ENCODE peak calls at places on chromosomes 3 and 15, in nine cellular contexts. Y is substantia nigra; L is AG09319; E is left colon; Q is CD8-positive, alpha-beta memory T cell; B is GM10248; C is iris pigment epithelial cell; H is memory B cell; N is activated T-helper 1 cell treated with anti-CD3 and anti-CD28 coated beads, Interleukin-12 subunit alpha, Interleukin-12 subunit beta, Interleukin-2, Interleukin-4 antibody, amounts not matched to agents 30 ng/mL and 10 ng/mL and 1 ng/mL, durations not matched to agents 14 hours and 24 hours and 36 hours. W is an unnamed sample.

GRCh38 chr15:69957175-69957574 is 140.5 kb downstream of the TLE3 start:
- DNase-seq in Y (no peak), L (no peak), E (no peak), Q (no peak), B (no peak), C (peak), H (no peak), N (no peak), W (no peak)

GRCh38 chr15:89088605-89089315 is 504 bp downstream of the ABHD2 start:
- DNase-seq in Y (no peak), L (no peak), E (peak), Q (no peak), B (no peak), C (no peak), H (no peak), N (peak), W (no peak)

GRCh38 chr3:10855871-10856662 is 40.0 kb downstream of the SLC6A11 start:
- DNase-seq in Y (no peak), L (no peak), E (no peak), Q (no peak), B (no peak), C (peak), H (no peak), N (no peak), W (no peak)

GRCh38 chr3:130820976-130821375 is 72.9 kb upstream of the ATP2C1 start:
- DNase-seq in Y (no peak), L (no peak), E (no peak), Q (no peak), B (no peak), C (peak), H (no peak), N (no peak), W (peak)

GRCh38 chr15:38817427-38818155 is 253.0 kb upstream of the RASGRP1 start:
- DNase-seq in Y (peak), L (no peak), E (peak), Q (peak), B (peak), C (peak), H (peak), N (peak), W (peak)

GRCh38 chr3:187709155-187709554 is 6.8 kb upstream of the RTP2 start:
- DNase-seq in Y (no peak), L (no peak), E (no peak), Q (no peak), B (no peak), C (no peak), H (no peak), N (no peak), W (no peak)

GRCh38 chr3:126553284-126553811 is 5.4 kb downstream of the C3orf22 start:
- DNase-seq in Y (no peak), L (no peak), E (peak), Q (no peak), B (no peak), C (no peak), H (no peak), N (no peak), W (no peak)

GRCh38 chr3:29282431-29283296 is 1.8 kb downstream of the RBMS3 start:
- DNase-seq in Y (no peak), L (no peak), E (no peak), Q (no peak), B (no peak), C (peak), H (no peak), N (no peak), W (no peak)

GRCh38 chr15:92901053-92901761 is 1.1 kb downstream of the CHD2 start:
- DNase-seq in Y (no peak), L (no peak), E (no peak), Q (no peak), B (no peak), C (no peak), H (no peak), N (no peak), W (no peak)

GRCh38 chr3:68336042-68336441 is 596.3 kb downstream of the TAFA4 start:
- DNase-seq in Y (no peak), L (no peak), E (no peak), Q (no peak), B (no peak), C (no peak), H (no peak), N (no peak), W (no peak)

GRCh38 chr3:851098-851790 is 241.6 kb upstream of the CNTN6 start:
- DNase-seq in Y (no peak), L (no peak), E (no peak), Q (no peak), B (peak), C (no peak), H (no peak), N (no peak), W (no peak)

GRCh38 chr3:154954750-154955149 is 125.4 kb upstream of the MME start:
- DNase-seq in Y (no peak), L (no peak), E (no peak), Q (no peak), B (no peak), C (peak), H (no peak), N (no peak), W (no peak)

GRCh38 chr15:83310521-83311456 is 26.3 kb upstream of the BNC1 start:
- DNase-seq in Y (no peak), L (no peak), E (no peak), Q (no peak), B (no peak), C (peak), H (no peak), N (no peak), W (no peak)

GRCh38 chr15:85778107-85778776 is 16.5 kb downstream of the KLHL25 start:
- DNase-seq in Y (no peak), L (no peak), E (no peak), Q (no peak), B (no peak), C (no peak), H (no peak), N (no peak), W (no peak)

GRCh38 chr3:58027704-58028317 is 19.6 kb downstream of the FLNB start:
- DNase-seq in Y (no peak), L (no peak), E (no peak), Q (no peak), B (no peak), C (no peak), H (no peak), N (no peak), W (no peak)

GRCh38 chr15:87710406-87710805 is 546.1 kb downstream of the NTRK3 start:
- DNase-seq in Y (no peak), L (no peak), E (peak), Q (no peak), B (no peak), C (no peak), H (no peak), N (no peak), W (peak)

GRCh38 chr15:73922186-73923151 is 3.8 kb upstream of the LOXL1 start:
- DNase-seq in Y (no peak), L (no peak), E (no peak), Q (no peak), B (no peak), C (no peak), H (no peak), N (no peak), W (no peak)

W was measured in BJ.